ENCODE peak calls at places on chromosome 7, in eight cellular contexts. One of them, this sample, is unnamed.

GRCh38 chr7:157789942-157790341 is 453.1 kb downstream of the DNAJB6 start:
- DNase-seq in fibroblast of lung: no peak
- DNase-seq in lower lobe of right lung: no peak
- DNase-seq in cardiac muscle cell: no peak
- DNase-seq in pancreas: no peak
- DNase-seq in CD8-positive, alpha-beta T cell: no peak
- DNase-seq in prostate gland: no peak
- DNase-seq in hepatocyte: no peak
- DNase-seq in this sample: no peak

GRCh38 chr7:68770649-68771048 is 827.6 kb upstream of the AUTS2 start:
- DNase-seq in pancreas: peak; percentile 8
- DNase-seq in fibroblast of lung: no peak
- DNase-seq in prostate gland: no peak
- DNase-seq in lower lobe of right lung: no peak
- DNase-seq in CD8-positive, alpha-beta T cell: no peak
- DNase-seq in hepatocyte: peak; percentile 60
- DNase-seq in cardiac muscle cell: peak; percentile 64
- DNase-seq in this sample: no peak

GRCh38 chr7:47765373-47765979 is 182.8 kb downstream of the PKD1L1 start:
- DNase-seq in cardiac muscle cell: no peak
- DNase-seq in lower lobe of right lung: no peak
- DNase-seq in CD8-positive, alpha-beta T cell: no peak
- DNase-seq in prostate gland: no peak
- DNase-seq in hepatocyte: no peak
- DNase-seq in pancreas: no peak
- DNase-seq in fibroblast of lung: no peak
- DNase-seq in this sample: no peak

GRCh38 chr7:132019718-132020117 is 463.3 kb upstream of the PODXL start:
- DNase-seq in lower lobe of right lung: no peak
- DNase-seq in hepatocyte: no peak
- DNase-seq in prostate gland: no peak
- DNase-seq in fibroblast of lung: no peak
- DNase-seq in pancreas: no peak
- DNase-seq in CD8-positive, alpha-beta T cell: no peak
- DNase-seq in cardiac muscle cell: no peak
- DNase-seq in this sample: no peak

GRCh38 chr7:105638942-105639495 is 57.7 kb upstream of the EFCAB10 start:
- DNase-seq in CD8-positive, alpha-beta T cell: no peak
- DNase-seq in fibroblast of lung: no peak
- DNase-seq in hepatocyte: peak; percentile 48
- DNase-seq in cardiac muscle cell: peak; percentile 76
- DNase-seq in lower lobe of right lung: no peak
- DNase-seq in pancreas: no peak
- DNase-seq in prostate gland: peak; percentile 55
- DNase-seq in this sample: peak; percentile 85

GRCh38 chr7:51679358-51679757 is 362.7 kb upstream of the COBL start:
- DNase-seq in hepatocyte: no peak
- DNase-seq in prostate gland: no peak
- DNase-seq in CD8-positive, alpha-beta T cell: no peak
- DNase-seq in lower lobe of right lung: no peak
- DNase-seq in fibroblast of lung: no peak
- DNase-seq in cardiac muscle cell: no peak
- DNase-seq in pancreas: no peak
- DNase-seq in this sample: no peak

GRCh38 chr7:75662579-75663301 is 76.0 kb downstream of the HIP1 start:
- DNase-seq in CD8-positive, alpha-beta T cell: no peak
- DNase-seq in hepatocyte: no peak
- DNase-seq in pancreas: no peak
- DNase-seq in lower lobe of right lung: no peak
- DNase-seq in fibroblast of lung: no peak
- DNase-seq in prostate gland: no peak
- DNase-seq in cardiac muscle cell: no peak
- DNase-seq in this sample: no peak

GRCh38 chr7:66206116-66206908 is 1.2 kb downstream of the TPST1 start:
- DNase-seq in hepatocyte: no peak
- DNase-seq in CD8-positive, alpha-beta T cell: no peak
- DNase-seq in prostate gland: no peak
- DNase-seq in lower lobe of right lung: no peak
- DNase-seq in pancreas: no peak
- DNase-seq in cardiac muscle cell: no peak
- DNase-seq in fibroblast of lung: peak; percentile 33
- DNase-seq in this sample: no peak

GRCh38 chr7:97541188-97541587 is 190.7 kb upstream of the TAC1 start:
- DNase-seq in hepatocyte: no peak
- DNase-seq in CD8-positive, alpha-beta T cell: no peak
- DNase-seq in lower lobe of right lung: no peak
- DNase-seq in pancreas: no peak
- DNase-seq in cardiac muscle cell: no peak
- DNase-seq in prostate gland: no peak
- DNase-seq in fibroblast of lung: no peak
- DNase-seq in this sample: no peak

GRCh38 chr7:474605-475424 is 44.8 kb downstream of the PDGFA start:
- DNase-seq in hepatocyte: no peak
- DNase-seq in pancreas: no peak
- DNase-seq in fibroblast of lung: no peak
- DNase-seq in CD8-positive, alpha-beta T cell: no peak
- DNase-seq in cardiac muscle cell: no peak
- DNase-seq in prostate gland: no peak
- DNase-seq in lower lobe of right lung: no peak
- DNase-seq in this sample: peak; percentile 61

GRCh38 chr7:79529896-79530235 is 76.4 kb upstream of the MAGI2 start:
- DNase-seq in CD8-positive, alpha-beta T cell: no peak
- DNase-seq in pancreas: no peak
- DNase-seq in hepatocyte: no peak
- DNase-seq in fibroblast of lung: peak; percentile 32
- DNase-seq in prostate gland: no peak
- DNase-seq in lower lobe of right lung: no peak
- DNase-seq in cardiac muscle cell: no peak
- DNase-seq in this sample: no peak

GRCh38 chr7:110897538-110897937 is 193.4 kb upstream of the LRRN3 start:
- DNase-seq in lower lobe of right lung: no peak
- DNase-seq in pancreas: no peak
- DNase-seq in CD8-positive, alpha-beta T cell: no peak
- DNase-seq in fibroblast of lung: no peak
- DNase-seq in hepatocyte: no peak
- DNase-seq in cardiac muscle cell: no peak
- DNase-seq in prostate gland: no peak
- DNase-seq in this sample: no peak

GRCh38 chr7:143910473-143911248 is 8.7 kb upstream of the TCAF1 start:
- DNase-seq in pancreas: no peak
- DNase-seq in prostate gland: no peak
- DNase-seq in cardiac muscle cell: no peak
- DNase-seq in lower lobe of right lung: no peak
- DNase-seq in hepatocyte: no peak
- DNase-seq in fibroblast of lung: no peak
- DNase-seq in CD8-positive, alpha-beta T cell: no peak
- DNase-seq in this sample: no peak

GRCh38 chr7:101173752-101174244 is 6.3 kb downstream of the NAT16 start:
- DNase-seq in pancreas: peak; percentile 43
- DNase-seq in cardiac muscle cell: no peak
- DNase-seq in fibroblast of lung: no peak
- DNase-seq in hepatocyte: no peak
- DNase-seq in prostate gland: no peak
- DNase-seq in CD8-positive, alpha-beta T cell: peak; percentile 31
- DNase-seq in lower lobe of right lung: no peak
- DNase-seq in this sample: peak; percentile 96

GRCh38 chr7:30659312-30659711 is 22.9 kb downstream of the CRHR2 start:
- DNase-seq in CD8-positive, alpha-beta T cell: no peak
- DNase-seq in lower lobe of right lung: no peak
- DNase-seq in pancreas: no peak
- DNase-seq in prostate gland: no peak
- DNase-seq in cardiac muscle cell: no peak
- DNase-seq in fibroblast of lung: peak; percentile 7
- DNase-seq in hepatocyte: no peak
- DNase-seq in this sample: no peak

GRCh38 chr7:105267244-105267643 is 121.5 kb downstream of the SRPK2 start:
- DNase-seq in fibroblast of lung: peak; percentile 40
- DNase-seq in cardiac muscle cell: no peak
- DNase-seq in lower lobe of right lung: no peak
- DNase-seq in prostate gland: no peak
- DNase-seq in hepatocyte: no peak
- DNase-seq in pancreas: no peak
- DNase-seq in CD8-positive, alpha-beta T cell: no peak
- DNase-seq in this sample: no peak

GRCh38 chr7:138029126-138029525 is 27.2 kb upstream of the CREB3L2 start:
- DNase-seq in hepatocyte: no peak
- DNase-seq in pancreas: no peak
- DNase-seq in lower lobe of right lung: no peak
- DNase-seq in cardiac muscle cell: no peak
- DNase-seq in CD8-positive, alpha-beta T cell: no peak
- DNase-seq in prostate gland: no peak
- DNase-seq in fibroblast of lung: no peak
- DNase-seq in this sample: no peak

GRCh38 chr7:27158436-27159277 is 2.2 kb upstream of the HOXA7 start:
- DNase-seq in prostate gland: no peak
- DNase-seq in fibroblast of lung: no peak
- DNase-seq in hepatocyte: no peak
- DNase-seq in lower lobe of right lung: no peak
- DNase-seq in pancreas: peak; percentile 6
- DNase-seq in cardiac muscle cell: no peak
- DNase-seq in CD8-positive, alpha-beta T cell: no peak
- DNase-seq in this sample: peak; percentile 67
- H3K27me3 ChIP-seq in prostate gland: no peaks in the 10 kb centered on the region
- H3K27me3 ChIP-seq in fibroblast of lung: peaks cover 4% of the 10 kb centered on the region
- H3K27me3 ChIP-seq in hepatocyte: peaks cover 92% of the 10 kb centered on the region
- H3K27me3 ChIP-seq in lower lobe of right lung: peaks cover 95% of the 10 kb centered on the region
- H3K27me3 ChIP-seq in pancreas: peaks cover 46% of the 10 kb centered on the region
- H3K27me3 ChIP-seq in cardiac muscle cell: peaks cover 100% of the 10 kb centered on the region
- H3K27me3 ChIP-seq in CD8-positive, alpha-beta T cell: peaks cover 53% of the 10 kb centered on the region
- H3K27me3 ChIP-seq in this sample: peaks cover 100% of the 10 kb centered on the region

DNA sequence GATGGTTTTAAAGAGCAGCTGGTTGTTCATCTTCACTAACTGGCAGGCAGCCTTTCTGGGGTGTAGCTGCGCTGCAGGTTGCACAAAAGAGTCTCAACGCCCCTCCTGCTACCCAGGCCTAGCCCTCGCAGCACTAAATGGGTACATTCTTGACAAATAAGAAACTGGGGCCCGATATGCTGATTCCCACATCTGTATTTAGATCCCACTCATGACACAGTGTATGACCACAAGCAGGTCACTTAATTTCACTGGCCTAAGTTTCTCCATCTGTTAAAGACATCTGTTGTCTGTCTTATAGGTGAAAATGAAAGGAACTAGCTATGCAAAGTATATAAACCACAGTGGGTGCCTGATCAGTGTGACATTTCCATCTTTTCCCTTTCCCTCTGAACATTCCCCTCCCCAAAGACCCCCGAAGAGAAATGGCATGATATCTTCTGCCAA is 85.9 kb upstream of the AGBL3 start:
- DNase-seq in lower lobe of right lung: no peak
- DNase-seq in hepatocyte: no peak
- DNase-seq in prostate gland: no peak
- DNase-seq in CD8-positive, alpha-beta T cell: no peak
- DNase-seq in fibroblast of lung: no peak
- DNase-seq in cardiac muscle cell: no peak
- DNase-seq in pancreas: no peak
- DNase-seq in this sample: no peak
- H3K4me3 ChIP-seq in lower lobe of right lung: no peak overlapping the region
- H3K4me3 ChIP-seq in hepatocyte: no peak overlapping the region
- H3K4me3 ChIP-seq in prostate gland: no peak overlapping the region
- H3K4me3 ChIP-seq in CD8-positive, alpha-beta T cell: no peak overlapping the region
- H3K4me3 ChIP-seq in fibroblast of lung: no peak overlapping the region
- H3K4me3 ChIP-seq in cardiac muscle cell: no peak overlapping the region
- H3K4me3 ChIP-seq in pancreas: no peak overlapping the region
- H3K4me3 ChIP-seq in this sample: no peak overlapping the region

GRCh38 chr7:155372782-155373358 is 75.2 kb downstream of the INSIG1 start:
- DNase-seq in lower lobe of right lung: no peak
- DNase-seq in CD8-positive, alpha-beta T cell: no peak
- DNase-seq in prostate gland: no peak
- DNase-seq in fibroblast of lung: no peak
- DNase-seq in pancreas: no peak
- DNase-seq in hepatocyte: no peak
- DNase-seq in cardiac muscle cell: no peak
- DNase-seq in this sample: no peak

GRCh38 chr7:155373359-155374273 is 75.9 kb downstream of the INSIG1 start:
- DNase-seq in pancreas: no peak
- DNase-seq in hepatocyte: no peak
- DNase-seq in CD8-positive, alpha-beta T cell: no peak
- DNase-seq in lower lobe of right lung: no peak
- DNase-seq in prostate gland: no peak
- DNase-seq in cardiac muscle cell: no peak
- DNase-seq in fibroblast of lung: no peak
- DNase-seq in this sample: peak; percentile 81

GRCh38 chr7:155371331-155371883 is 73.7 kb downstream of the INSIG1 start:
- DNase-seq in prostate gland: no peak
- DNase-seq in CD8-positive, alpha-beta T cell: no peak
- DNase-seq in hepatocyte: no peak
- DNase-seq in pancreas: no peak
- DNase-seq in fibroblast of lung: no peak
- DNase-seq in cardiac muscle cell: no peak
- DNase-seq in lower lobe of right lung: peak; percentile 32
- DNase-seq in this sample: peak; percentile 69

GRCh38 chr7:155369766-155370165 is 72.1 kb downstream of the INSIG1 start:
- DNase-seq in lower lobe of right lung: peak; percentile 19
- DNase-seq in fibroblast of lung: no peak
- DNase-seq in hepatocyte: no peak
- DNase-seq in prostate gland: no peak
- DNase-seq in cardiac muscle cell: no peak
- DNase-seq in CD8-positive, alpha-beta T cell: no peak
- DNase-seq in pancreas: no peak
- DNase-seq in this sample: no peak

GRCh38 chr7:155371884-155372781 is 74.5 kb downstream of the INSIG1 start:
- DNase-seq in prostate gland: no peak
- DNase-seq in cardiac muscle cell: no peak
- DNase-seq in CD8-positive, alpha-beta T cell: no peak
- DNase-seq in hepatocyte: peak; percentile 51
- DNase-seq in lower lobe of right lung: peak; percentile 49
- DNase-seq in fibroblast of lung: no peak
- DNase-seq in pancreas: no peak
- DNase-seq in this sample: peak; percentile 79
- H3K27me3 ChIP-seq in prostate gland: peaks cover 54% of the 10 kb centered on the region
- H3K27me3 ChIP-seq in cardiac muscle cell: peaks cover 88% of the 10 kb centered on the region
- H3K27me3 ChIP-seq in CD8-positive, alpha-beta T cell: peaks cover 12% of the 10 kb centered on the region
- H3K27me3 ChIP-seq in hepatocyte: peaks cover 83% of the 10 kb centered on the region
- H3K27me3 ChIP-seq in lower lobe of right lung: peaks cover 82% of the 10 kb centered on the region
- H3K27me3 ChIP-seq in fibroblast of lung: peaks cover 52% of the 10 kb centered on the region
- H3K27me3 ChIP-seq in pancreas: peaks cover 31% of the 10 kb centered on the region
- H3K27me3 ChIP-seq in this sample: peaks cover 87% of the 10 kb centered on the region

GRCh38 chr7:26195867-26196266 is 4.7 kb downstream of the HNRNPA2B1 start:
- DNase-seq in hepatocyte: no peak
- DNase-seq in lower lobe of right lung: no peak
- DNase-seq in pancreas: no peak
- DNase-seq in prostate gland: no peak
- DNase-seq in fibroblast of lung: no peak
- DNase-seq in cardiac muscle cell: no peak
- DNase-seq in CD8-positive, alpha-beta T cell: no peak
- DNase-seq in this sample: no peak

GRCh38 chr7:26193432-26194206 is 6.9 kb downstream of the HNRNPA2B1 start:
- DNase-seq in cardiac muscle cell: no peak
- DNase-seq in lower lobe of right lung: no peak
- DNase-seq in CD8-positive, alpha-beta T cell: no peak
- DNase-seq in fibroblast of lung: no peak
- DNase-seq in pancreas: no peak
- DNase-seq in hepatocyte: no peak
- DNase-seq in prostate gland: no peak
- DNase-seq in this sample: no peak

GRCh38 chr7:26197153-26198115 is 3.1 kb downstream of the HNRNPA2B1 start:
- DNase-seq in hepatocyte: no peak
- DNase-seq in lower lobe of right lung: no peak
- DNase-seq in pancreas: no peak
- DNase-seq in cardiac muscle cell: no peak
- DNase-seq in fibroblast of lung: no peak
- DNase-seq in prostate gland: no peak
- DNase-seq in CD8-positive, alpha-beta T cell: no peak
- DNase-seq in this sample: no peak

GRCh38 chr7:26196305-26196704 is 4.2 kb downstream of the HNRNPA2B1 start:
- DNase-seq in hepatocyte: no peak
- DNase-seq in prostate gland: no peak
- DNase-seq in pancreas: no peak
- DNase-seq in lower lobe of right lung: no peak
- DNase-seq in fibroblast of lung: no peak
- DNase-seq in cardiac muscle cell: no peak
- DNase-seq in CD8-positive, alpha-beta T cell: no peak
- DNase-seq in this sample: no peak

GRCh38 chr7:26195182-26195581 is 5.4 kb downstream of the HNRNPA2B1 start:
- DNase-seq in fibroblast of lung: no peak
- DNase-seq in lower lobe of right lung: no peak
- DNase-seq in prostate gland: no peak
- DNase-seq in CD8-positive, alpha-beta T cell: no peak
- DNase-seq in hepatocyte: no peak
- DNase-seq in cardiac muscle cell: no peak
- DNase-seq in pancreas: no peak
- DNase-seq in this sample: no peak
- H3K4me3 ChIP-seq in fibroblast of lung: no peak overlapping the region
- H3K4me3 ChIP-seq in lower lobe of right lung: no peak overlapping the region
- H3K4me3 ChIP-seq in prostate gland: no peak overlapping the region
- H3K4me3 ChIP-seq in CD8-positive, alpha-beta T cell: no peak overlapping the region
- H3K4me3 ChIP-seq in hepatocyte: no peak overlapping the region
- H3K4me3 ChIP-seq in cardiac muscle cell: no peak overlapping the region
- H3K4me3 ChIP-seq in pancreas: peak overlapping the region; percentile 93
- H3K4me3 ChIP-seq in this sample: no peak overlapping the region

This sample was measured in H7.